ENCODE peak calls at places on chromosomes 5 and 9, in four cellular contexts. Q is HepG2, B is K562, E is GM12878. N is an unnamed sample.

GRCh38 chr9:130998596-130999264 is 10.2 kb upstream of the LAMC3 start:
- DNase-seq in Q (no peak), E (no peak), B (no peak), N (no peak)

GRCh38 chr9:122206118-122207046 is 22.4 kb downstream of the LHX6 start:
- DNase-seq in B (no peak), E (no peak), Q (no peak), N (no peak)

GRCh38 chr9:134173127-134174072 is 9.0 kb upstream of the RNU6ATAC start:
- DNase-seq in E (no peak), Q (no peak), B (no peak), N (no peak)

GRCh38 chr9:118395415-118395814 is 691.2 kb downstream of the TLR4 start:
- DNase-seq in E (peak), Q (no peak), B (no peak), N (no peak)

GRCh38 chr5:157222506-157223230 is 42.0 kb downstream of the ITK start:
- DNase-seq in B (no peak), Q (no peak), E (no peak), N (no peak)

GRCh38 chr5:66498791-66499207 is 97.4 kb upstream of the MAST4 start:
- DNase-seq in E (no peak), Q (peak), B (no peak), N (no peak)

GRCh38 chr5:139473105-139473504 is 2.3 kb downstream of the SMIM33 start:
- DNase-seq in E (no peak), Q (no peak), B (no peak), N (no peak)

GRCh38 chr9:13369426-13369825 is 89.9 kb upstream of the MPDZ start:
- DNase-seq in B (no peak), E (no peak), Q (no peak), N (no peak)

GRCh38 chr5:160438316-160439204 is 16.9 kb downstream of the PTTG1 start:
- DNase-seq in E (peak), Q (peak), B (peak), N (peak)

GRCh38 chr9:79026311-79026710 is 545.5 kb upstream of the TLE4 start:
- DNase-seq in B (no peak), E (peak), Q (no peak), N (no peak)

GRCh38 chr9:33852216-33852826 is 35.4 kb downstream of the UBE2R2 start:
- DNase-seq in Q (peak), B (no peak), E (no peak), N (peak)

GRCh38 chr9:22067196-22067595 is 58.1 kb upstream of the CDKN2B start:
- DNase-seq in B (no peak), E (no peak), Q (no peak), N (no peak)

GRCh38 chr9:2292733-2293132 is 277.6 kb downstream of the SMARCA2 start:
- DNase-seq in Q (no peak), B (no peak), E (no peak), N (no peak)

GRCh38 chr9:137052998-137053943 is 590 bp downstream of the ENTPD2 start:
- DNase-seq in Q (no peak), E (no peak), B (no peak), N (no peak)

GRCh38 chr9:5851445-5851844 is 18.5 kb upstream of the ERMP1 start:
- DNase-seq in Q (no peak), B (no peak), E (peak), N (no peak)

GRCh38 chr9:127729522-127730256 is 5.4 kb downstream of the TOR2A start:
- DNase-seq in E (no peak), Q (peak), B (no peak), N (no peak)

GRCh38 chr9:16869961-16870605 is 387 bp downstream of the BNC2 start:
- DNase-seq in B (no peak), E (no peak), Q (no peak), N (peak)

GRCh38 chr9:137190315-137190853 is 1.9 kb downstream of the SSNA1 start:
- DNase-seq in B (no peak), E (no peak), Q (no peak), N (no peak)

GRCh38 chr5:77882670-77883257 is 106.6 kb upstream of the TBCA start:
- DNase-seq in B (no peak), Q (no peak), E (no peak), N (no peak)

GRCh38 chr5:162752612-162753011 is 684.8 kb upstream of the CCNG1 start:
- DNase-seq in B (no peak), E (no peak), Q (no peak), N (no peak)

GRCh38 chr9:84141762-84142370 is 161.3 kb downstream of the RMI1 start:
- DNase-seq in B (no peak), E (no peak), Q (no peak), N (peak)

GRCh38 chr9:83441390-83441789 is 96.8 kb downstream of the FRMD3 start:
- DNase-seq in B (no peak), E (no peak), Q (no peak), N (no peak)

GRCh38 chr5:143029293-143029692 is 259.1 kb downstream of the ARHGAP26 start:
- DNase-seq in E (no peak), B (no peak), Q (no peak), N (no peak)

GRCh38 chr5:138472353-138472752 is 7.1 kb downstream of the EGR1 start:
- DNase-seq in B (no peak), Q (no peak), E (no peak), N (no peak)

GRCh38 chr5:115718853-115719252 is 93.0 kb upstream of the TMED7 start:
- DNase-seq in Q (no peak), B (no peak), E (no peak), N (no peak)

GRCh38 chr5:115708819-115709477 is 83.1 kb upstream of the TMED7 start:
- DNase-seq in B (no peak), Q (peak), E (no peak), N (no peak)

GRCh38 chr5:115709585-115709984 is 83.7 kb upstream of the TMED7 start:
- DNase-seq in Q (no peak), E (no peak), B (no peak), N (no peak)

GRCh38 chr5:115713408-115713807 is 87.6 kb upstream of the TMED7 start:
- DNase-seq in B (no peak), Q (no peak), E (no peak), N (no peak)
- TF ChIP-seq FOXK2 in B (no peak), Q (no peak), E (no peak), N (no peak)

GRCh38 chr9:90017704-90018103 is 412.9 kb downstream of the GADD45G start:
- DNase-seq in E (no peak), B (no peak), Q (no peak), N (no peak)
- TF ChIP-seq FOXK2 in E (no peak), B (no peak), Q (no peak), N (no peak)

GRCh38 chr9:76799481-76799880 is 35.2 kb downstream of the PCA3 start:
- DNase-seq in Q (no peak), E (no peak), B (no peak), N (no peak)

GRCh38 chr9:76800901-76801300 is 36.7 kb downstream of the PCA3 start:
- DNase-seq in Q (no peak), E (no peak), B (no peak), N (no peak)

GRCh38 chr9:76796296-76796695 is 32.1 kb downstream of the PCA3 start:
- DNase-seq in E (no peak), Q (no peak), B (no peak), N (no peak)

GRCh38 chr9:76803083-76803482 is 38.8 kb downstream of the PCA3 start:
- DNase-seq in E (no peak), Q (no peak), B (no peak), N (no peak)

GRCh38 chr9:76798527-76798926 is 34.3 kb downstream of the PCA3 start:
- DNase-seq in B (no peak), Q (no peak), E (no peak), N (no peak)
- TF ChIP-seq FOXK2 in B (no peak), Q (no peak), E (no peak), N (no peak)

GRCh38 chr5:53030828-53031425 is 41.8 kb downstream of the ITGA2 start:
- DNase-seq in Q (no peak), B (no peak), E (no peak), N (no peak)

GRCh38 chr5:53034832-53035231 is 45.7 kb downstream of the ITGA2 start:
- DNase-seq in Q (no peak), E (no peak), B (no peak), N (no peak)

GRCh38 chr5:53032188-53032587 is 43.0 kb downstream of the ITGA2 start:
- DNase-seq in B (no peak), E (no peak), Q (no peak), N (no peak)

GRCh38 chr5:53029608-53030007 is 40.5 kb downstream of the ITGA2 start:
- DNase-seq in E (no peak), B (no peak), Q (no peak), N (no peak)

GRCh38 chr5:53031695-53032096 is 42.5 kb downstream of the ITGA2 start:
- DNase-seq in Q (peak), E (no peak), B (no peak), N (no peak)
- TF ChIP-seq FOXK2 in Q (no peak), E (no peak), B (no peak), N (no peak)

DNA sequence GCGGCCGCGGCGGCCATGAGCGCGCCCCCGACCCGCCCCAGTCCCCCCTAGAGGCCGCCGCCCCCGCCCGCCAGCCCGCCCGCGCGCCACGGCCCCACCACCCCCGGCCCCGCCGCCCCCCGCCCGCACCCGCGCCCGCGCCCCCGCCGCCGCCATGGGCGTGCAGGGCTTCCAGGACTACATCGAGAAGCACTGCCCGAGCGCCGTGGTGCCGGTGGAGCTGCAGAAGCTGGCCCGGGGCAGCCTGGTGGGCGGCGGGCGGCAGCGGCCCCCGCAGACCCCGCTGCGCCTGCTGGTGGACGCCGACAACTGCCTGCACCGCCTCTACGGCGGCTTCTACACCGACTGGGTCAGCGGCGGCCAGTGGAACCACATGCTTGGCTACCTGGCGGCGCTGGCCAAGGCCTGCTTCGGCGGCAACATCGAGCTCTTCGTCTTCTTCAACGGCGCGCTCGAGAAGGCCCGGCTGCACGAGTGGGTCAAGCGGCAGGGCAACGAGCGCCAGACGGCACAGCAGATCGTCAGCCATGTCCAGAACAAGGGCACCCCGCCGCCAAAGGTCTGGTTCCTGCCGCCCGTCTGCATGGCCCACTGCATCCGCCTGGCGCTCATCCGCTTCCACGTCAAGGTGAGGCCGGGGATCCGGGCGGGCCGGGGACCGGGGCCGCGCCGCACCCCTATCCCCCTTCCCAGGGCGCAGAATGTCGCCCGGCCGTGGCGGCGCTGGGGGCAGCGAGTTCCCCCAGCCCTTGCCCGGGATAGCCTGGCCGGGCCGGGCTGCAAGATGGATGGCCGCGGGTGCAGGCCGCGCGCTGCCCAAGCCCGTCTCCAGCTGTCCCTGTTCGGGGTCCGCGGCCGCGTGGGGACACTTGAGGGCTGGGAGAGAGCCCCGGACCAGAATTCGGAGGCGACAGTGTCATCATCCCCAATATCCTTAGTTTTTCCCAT is 551 bp downstream of the FAM120A start:
- DNase-seq in B (peak), Q (peak), E (no peak), N (peak)
- TF ChIP-seq FOXK2 in B (no peak), Q (no peak), E (no peak), N (no peak)

DNA sequence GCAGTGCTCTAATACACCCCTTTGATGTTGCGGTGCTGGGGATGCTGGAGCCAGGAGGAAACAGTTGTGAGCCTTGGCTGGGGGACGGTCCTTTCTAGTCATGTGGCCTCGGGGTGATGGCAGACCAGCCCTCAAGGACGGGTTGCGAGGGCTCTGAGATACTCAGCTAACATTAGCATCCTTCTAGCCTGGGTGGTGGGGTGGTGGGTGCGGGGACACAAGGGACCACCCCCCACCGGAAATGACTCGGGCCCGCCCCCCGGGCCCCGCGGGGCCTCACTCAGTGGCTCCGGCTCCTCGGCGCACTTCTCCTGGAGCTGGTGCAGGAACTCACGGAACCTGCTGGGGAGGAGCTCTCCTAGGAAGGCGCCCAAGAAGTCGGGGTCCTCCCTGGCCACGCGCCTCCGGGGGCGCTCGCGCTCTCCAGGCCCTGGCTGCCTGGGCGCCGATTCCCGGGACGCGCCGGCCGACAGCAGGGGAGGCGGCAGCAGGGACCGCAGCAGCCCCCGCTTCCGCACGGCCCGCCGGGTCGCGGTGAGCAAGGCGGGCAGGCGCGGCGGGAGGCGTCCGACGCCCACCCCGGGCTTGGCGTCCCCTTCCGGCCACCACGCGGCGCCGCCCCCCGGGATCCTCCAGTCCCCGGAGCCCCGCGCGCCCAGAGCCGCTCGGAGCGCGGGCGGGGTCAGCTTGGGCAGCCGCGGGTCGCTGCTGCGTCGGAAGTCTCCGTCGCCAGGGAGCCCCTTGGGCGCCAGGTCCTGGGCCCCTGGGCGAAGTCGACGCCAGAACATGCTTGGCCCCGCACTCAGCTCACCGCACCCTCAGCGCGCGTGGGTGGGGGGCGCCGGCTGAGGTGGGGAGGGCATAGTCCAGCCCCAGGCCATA is 873 bp downstream of the C9orf50 start:
- DNase-seq in B (peak), E (no peak), Q (no peak), N (no peak)
- TF ChIP-seq FOXK2 in B (no peak), E (no peak), Q (no peak), N (no peak)